ENCODE peak calls at places on chromosomes 2 and 18, in five cellular contexts. K is A172, D is nephron progenitor cell, L is HCEC 1CT, U is OCI-LY7. M is an unnamed sample.

GRCh38 chr18:7492385-7492784 is 74.7 kb upstream of the PTPRM start:
- DNase-seq in L (no peak), U (no peak), D (no peak), K (no peak), M (no peak)

GRCh38 chr2:86790828-86791561 is at the start of gene CD8A:
- DNase-seq in L (peak; percentile 15), U (no peak), D (peak; percentile 20), K (no peak), M (peak; percentile 52)

GRCh38 chr2:210171309-210172218 is at the start of gene KANSL1L:
- DNase-seq in D (peak; percentile 100), K (peak; percentile 90), L (peak; percentile 96), U (peak; percentile 97), M (peak; percentile 99)

GRCh38 chr2:147352294-147352693 is 492.5 kb upstream of the ACVR2A start:
- DNase-seq in L (no peak), D (no peak), U (no peak), K (no peak), M (peak; percentile 67)

GRCh38 chr2:3481736-3482362 is 37.5 kb downstream of the ADI1 start:
- DNase-seq in D (no peak), L (no peak), K (no peak), U (no peak), M (no peak)

GRCh38 chr18:70931942-70932814 is 643.3 kb downstream of the SOCS6 start:
- DNase-seq in U (peak; percentile 11), D (no peak), K (peak; percentile 19), L (no peak), M (peak; percentile 53)

GRCh38 chr18:70450658-70451253 is 161.9 kb downstream of the SOCS6 start:
- DNase-seq in D (no peak), K (no peak), U (no peak), L (peak; percentile 11), M (no peak)

GRCh38 chr2:195408196-195408595 is 248.8 kb upstream of the SLC39A10 start:
- DNase-seq in K (no peak), U (no peak), L (no peak), D (no peak), M (no peak)

GRCh38 chr18:55821219-55821618 is 233.2 kb upstream of the TCF4 start:
- DNase-seq in K (peak; percentile 35), D (no peak), U (no peak), L (peak; percentile 32), M (no peak)

GRCh38 chr18:76875390-76876330 is 53.3 kb downstream of the ZNF236 start:
- DNase-seq in D (peak; percentile 57), L (no peak), U (peak; percentile 34), K (peak; percentile 13), M (peak; percentile 78)

GRCh38 chr18:61949946-61950345 is 57.1 kb upstream of the RNF152 start:
- DNase-seq in D (no peak), K (peak; percentile 6), U (no peak), L (peak; percentile 3), M (no peak)

GRCh38 chr2:181178823-181179412 is 198.5 kb downstream of the UBE2E3 start:
- DNase-seq in K (peak; percentile 14), U (peak; percentile 42), L (no peak), D (peak; percentile 20), M (no peak)

GRCh38 chr2:221529943-221530652 is 42.0 kb downstream of the EPHA4 start:
- DNase-seq in D (no peak), K (peak; percentile 58), U (no peak), L (peak; percentile 86), M (no peak)

GRCh38 chr2:2014251-2014761 is 270.0 kb upstream of the PXDN start:
- DNase-seq in L (no peak), U (no peak), D (no peak), K (peak; percentile 90), M (peak; percentile 49)

GRCh38 chr18:10557085-10557677 is 31.4 kb downstream of the NAPG start:
- DNase-seq in L (no peak), D (no peak), U (no peak), K (no peak), M (no peak)

GRCh38 chr18:80022613-80023012 is 11.6 kb upstream of the RBFA start:
- DNase-seq in U (peak; percentile 54), K (no peak), D (no peak), L (no peak), M (peak; percentile 44)

GRCh38 chr2:77046339-77046738 is 475.8 kb downstream of the LRRTM4 start:
- DNase-seq in U (no peak), K (no peak), L (no peak), D (no peak), M (no peak)

GRCh38 chr18:76588591-76589303 is 93.7 kb upstream of the ZNF516 start:
- DNase-seq in U (no peak), L (no peak), K (no peak), D (no peak), M (peak; percentile 56)

GRCh38 chr18:13414102-13414501 is 195.5 kb downstream of the LDLRAD4 start:
- DNase-seq in L (no peak), D (no peak), K (no peak), U (no peak), M (no peak)

GRCh38 chr2:74984947-74985637 is 26.6 kb downstream of the POLE4 start:
- DNase-seq in U (no peak), L (no peak), D (no peak), K (no peak), M (no peak)